ENCODE peak calls at places on chromosomes 13 and 19, in ten cellular contexts. M is activated CD4-positive, alpha-beta T cell treated with anti-CD3 and anti-CD28 coated beads, Interleukin-2, amount 10 ng/mL, durations not matched to agents 7 days and 5 days; H is transverse colon; T is H9; S is cardiac muscle cell; J is coronary artery; G is stimulated activated CD8-positive, alpha-beta memory T cell treated with anti-CD3 and anti-CD28 coated beads, Interleukin-12 subunit alpha, Interleukin-12 subunit beta, amount 100 ng/mL, for 4 hours; R is NCI-H1417; I is stimulated activated CD4-positive, alpha-beta T cell treated with anti-CD3 and anti-CD28 coated beads, TNF-alpha, amount 100 ng/mL, for 1 hour; U is dorsolateral prefrontal cortex. L is an unnamed sample.

GRCh38 chr19:1292419-1293151 is 6.9 kb downstream of the EFNA2 start:
- DNase-seq in I (no peak), U (no peak), J (no peak), H (no peak), G (no peak), S (no peak), M (no peak), R (no peak), T (no peak), L (no peak)

GRCh38 chr13:33363328-33363727 is 77.8 kb upstream of the STARD13 start:
- DNase-seq in H (no peak), T (no peak), U (no peak), M (no peak), S (no peak), R (no peak), I (no peak), G (no peak), J (no peak), L (no peak)

GRCh38 chr13:74074723-74075122 is 59.5 kb downstream of the KLF12 start:
- DNase-seq in M (no peak), S (no peak), G (no peak), R (no peak), J (no peak), I (no peak), U (no peak), T (no peak), H (no peak), L (no peak)

GRCh38 chr19:48632692-48633147 is 4.5 kb downstream of the DBP start:
- DNase-seq in R (no peak), T (no peak), M (no peak), U (no peak), S (no peak), H (no peak), G (no peak), I (no peak), J (no peak), L (no peak)

GRCh38 chr13:76719955-76720354 is 166.2 kb downstream of the KCTD12 start:
- DNase-seq in G (no peak), S (no peak), R (no peak), T (no peak), U (no peak), I (no peak), J (no peak), H (no peak), M (no peak), L (no peak)

GRCh38 chr13:76836311-76836710 is 49.9 kb downstream of the KCTD12 start:
- DNase-seq in S (no peak), I (no peak), R (no peak), M (no peak), G (no peak), T (no peak), U (no peak), H (no peak), J (no peak), L (no peak)

GRCh38 chr13:67071918-67072598 is 158.1 kb downstream of the PCDH9 start:
- DNase-seq in J (no peak), M (no peak), G (no peak), T (no peak), U (no peak), R (no peak), I (no peak), S (no peak), H (no peak), L (no peak)

GRCh38 chr19:35555301-35556005 is 8.0 kb downstream of the ATP4A start:
- DNase-seq in T (peak; percentile 74), H (no peak), S (peak; percentile 23), U (no peak), I (no peak), J (no peak), G (no peak), R (no peak), M (no peak), L (peak; percentile 68)

GRCh38 chr19:277581-278165 is 13.5 kb downstream of the PLPP2 start:
- DNase-seq in S (peak; percentile 77), J (no peak), M (no peak), H (no peak), I (no peak), T (peak; percentile 77), R (no peak), U (no peak), G (no peak), L (no peak)

GRCh38 chr19:38838208-38838985 is 6.8 kb upstream of the ECH1 start:
- DNase-seq in J (no peak), R (no peak), M (no peak), T (no peak), G (peak; percentile 35), I (peak; percentile 38), H (no peak), S (no peak), U (no peak), L (peak; percentile 36)

GRCh38 chr19:33905473-33905936 is 108.8 kb downstream of the KCTD15 start:
- DNase-seq in J (no peak), M (no peak), S (peak; percentile 22), H (peak; percentile 14), T (peak; percentile 60), I (no peak), U (no peak), R (no peak), G (no peak), L (no peak)

GRCh38 chr19:56597696-56598095 is 2.6 kb downstream of the ZNF71 start:
- DNase-seq in J (no peak), H (no peak), I (no peak), G (no peak), S (no peak), M (no peak), R (no peak), U (no peak), T (no peak), L (no peak)

GRCh38 chr13:94711561-94712286 is 621 bp downstream of the SOX21 start:
- DNase-seq in M (no peak), S (no peak), U (no peak), R (peak; percentile 64), H (no peak), I (no peak), T (peak; percentile 54), G (no peak), J (no peak), L (peak; percentile 46)

GRCh38 chr19:50820086-50820485 is 3.5 kb downstream of the KLK1 start:
- DNase-seq in T (no peak), I (no peak), S (no peak), G (no peak), U (no peak), J (no peak), H (peak; percentile 43), M (no peak), R (no peak), L (no peak)

GRCh38 chr13:95155093-95155492 is 146.2 kb downstream of the ABCC4 start:
- DNase-seq in T (no peak), I (no peak), H (no peak), S (no peak), R (no peak), G (no peak), M (no peak), U (no peak), J (no peak), L (no peak)

GRCh38 chr13:59354665-59355064 is 809.1 kb downstream of the DIAPH3 start:
- DNase-seq in G (no peak), H (no peak), T (no peak), J (no peak), R (no peak), S (no peak), I (no peak), M (no peak), U (no peak), L (no peak)

GRCh38 chr13:87129602-87130300 is 541.4 kb upstream of the SLITRK5 start:
- DNase-seq in U (no peak), M (no peak), S (no peak), R (no peak), I (no peak), T (no peak), J (no peak), G (no peak), H (no peak), L (no peak)

GRCh38 chr13:106500450-106500849 is 35.0 kb downstream of the EFNB2 start:
- DNase-seq in U (no peak), M (no peak), J (no peak), I (no peak), R (no peak), H (no peak), G (no peak), T (no peak), S (no peak), L (no peak)

GRCh38 chr13:100876044-100876403 is 201.4 kb upstream of the TMTC4 start:
- DNase-seq in T (no peak), S (no peak), G (no peak), J (no peak), M (no peak), U (no peak), I (no peak), R (no peak), H (no peak), L (no peak)

GRCh38 chr19:53977991-53978731 is 13.3 kb upstream of the CACNG6 start:
- DNase-seq in I (no peak), T (peak; percentile 99), S (peak; percentile 97), U (peak; percentile 69), R (no peak), G (no peak), J (no peak), M (peak; percentile 12), H (no peak), L (no peak)

GRCh38 chr19:39539519-39540332 is at the start of gene EID2:
- DNase-seq in J (peak; percentile 95), R (peak; percentile 97), U (peak; percentile 94), M (peak; percentile 94), I (peak; percentile 92), G (peak; percentile 88), H (peak; percentile 96), S (peak; percentile 98), T (peak; percentile 93), L (peak; percentile 94)

GRCh38 chr13:73358606-73359005 is 299.8 kb downstream of the KLF5 start:
- DNase-seq in I (no peak), U (no peak), M (no peak), H (no peak), J (no peak), R (no peak), S (no peak), T (no peak), G (no peak), L (no peak)

GRCh38 chr13:96539791-96540190 is 449.9 kb downstream of the HS6ST3 start:
- DNase-seq in J (no peak), R (no peak), H (no peak), S (no peak), I (no peak), U (no peak), T (no peak), M (no peak), G (no peak), L (no peak)

GRCh38 chr13:99105160-99105559 is 95.5 kb upstream of the UBAC2 start:
- DNase-seq in I (no peak), M (no peak), H (no peak), J (no peak), R (no peak), S (no peak), G (no peak), U (no peak), T (no peak), L (no peak)

GRCh38 chr13:109789262-109789661 is 2.9 kb upstream of the IRS2 start:
- DNase-seq in H (no peak), S (no peak), T (no peak), J (no peak), R (no peak), I (no peak), M (no peak), U (no peak), G (no peak), L (no peak)

GRCh38 chr19:30691767-30692516 is 319.8 kb downstream of the ZNF536 start:
- DNase-seq in S (no peak), H (no peak), J (no peak), R (no peak), U (no peak), G (no peak), I (no peak), M (no peak), T (no peak), L (no peak)

GRCh38 chr13:100550433-100550832 is 38.2 kb downstream of the GGACT start:
- DNase-seq in R (no peak), U (no peak), T (no peak), I (no peak), J (peak; percentile 63), H (no peak), G (no peak), S (no peak), M (no peak), L (no peak)

GRCh38 chr13:52599037-52599852 is 43.0 kb upstream of the HNRNPA1L2 start:
- DNase-seq in T (no peak), R (peak; percentile 63), U (no peak), I (no peak), J (no peak), S (no peak), G (no peak), H (no peak), M (no peak), L (no peak)

L was measured in BE2C.